ENCODE peak calls at places on chromosome 2, in seven cellular contexts. X is H1, P is IMR-90, G is H9, R is mesendoderm, O is mesenchymal stem cell, Z is trophoblast cell. M is an unnamed sample.

GRCh38 chr2:216474925-216475670 is 23.5 kb upstream of the RPL37A start:
- DNase-seq in X (no peak), P (no peak), G (no peak), R (no peak), O (no peak), Z (no peak), M (no peak)

GRCh38 chr2:147989809-147990403 is 30.6 kb downstream of the ORC4 start:
- DNase-seq in X (no peak), P (peak; percentile 72), G (no peak), R (peak; percentile 59), O (peak; percentile 68), Z (peak; percentile 55), M (no peak)

GRCh38 chr2:173299764-173300163 is 54.9 kb upstream of the CDCA7 start:
- DNase-seq in X (no peak), P (no peak), G (peak; percentile 43), R (peak; percentile 50), O (no peak), Z (peak; percentile 63), M (no peak)

GRCh38 chr2:88720399-88720798 is 28.9 kb downstream of the RPIA start:
- DNase-seq in X (no peak), P (no peak), G (no peak), R (no peak), O (no peak), Z (no peak), M (no peak)

GRCh38 chr2:119647440-119648169 is 31.4 kb upstream of the TMEM177 start:
- DNase-seq in X (no peak), P (peak; percentile 61), G (no peak), R (no peak), O (no peak), Z (no peak), M (no peak)

GRCh38 chr2:16622399-16622968 is 43.1 kb downstream of the CYRIA start:
- DNase-seq in X (no peak), P (peak; percentile 20), G (no peak), R (no peak), O (peak; percentile 76), Z (no peak), M (no peak)

GRCh38 chr2:17590342-17590911 is 49.9 kb downstream of the VSNL1 start:
- DNase-seq in X (no peak), P (no peak), G (no peak), R (no peak), O (no peak), Z (no peak), M (no peak)

GRCh38 chr2:233062447-233062842 is 2.3 kb downstream of the INPP5D start:
- DNase-seq in X (no peak), P (no peak), G (no peak), R (no peak), O (no peak), Z (no peak), M (no peak)

GRCh38 chr2:9210030-9210429 is 3.4 kb downstream of the ASAP2 start:
- DNase-seq in X (no peak), P (no peak), G (no peak), R (no peak), O (no peak), Z (no peak), M (no peak)

GRCh38 chr2:26982102-26982742 is 11.8 kb downstream of the MAPRE3 start:
- DNase-seq in X (no peak), P (peak; percentile 36), G (peak; percentile 42), R (peak; percentile 36), O (peak; percentile 17), Z (peak; percentile 36), M (no peak)
- H2BK5ac ChIP-seq in X (no peak overlapping the region), P (no peak overlapping the region), G (no peak overlapping the region), R (no peak overlapping the region), O (no peak overlapping the region), Z (no peak overlapping the region), M (no peak overlapping the region)

GRCh38 chr2:18930977-18931376 is 341.6 kb upstream of the NT5C1B start:
- DNase-seq in X (no peak), P (peak; percentile 37), G (no peak), R (no peak), O (no peak), Z (no peak), M (no peak)

GRCh38 chr2:18927525-18928232 is 338.3 kb upstream of the NT5C1B start:
- DNase-seq in X (no peak), P (no peak), G (no peak), R (no peak), O (no peak), Z (no peak), M (no peak)

GRCh38 chr2:18922276-18922675 is 332.9 kb upstream of the NT5C1B start:
- DNase-seq in X (no peak), P (peak; percentile 28), G (no peak), R (peak; percentile 22), O (no peak), Z (peak; percentile 13), M (no peak)

GRCh38 chr2:18926633-18927524 is 337.5 kb upstream of the NT5C1B start:
- DNase-seq in X (no peak), P (no peak), G (no peak), R (no peak), O (no peak), Z (no peak), M (no peak)

GRCh38 chr2:18924905-18925691 is 335.7 kb upstream of the NT5C1B start:
- DNase-seq in X (no peak), P (peak; percentile 94), G (no peak), R (peak; percentile 28), O (peak; percentile 65), Z (peak; percentile 10), M (no peak)
- H2BK120ac ChIP-seq in X (no peak overlapping the region), P (peak overlapping the region; percentile 10), G (no peak overlapping the region), R (no peak overlapping the region), O (no peak overlapping the region), Z (no peak overlapping the region), M (no peak overlapping the region)

DNA sequence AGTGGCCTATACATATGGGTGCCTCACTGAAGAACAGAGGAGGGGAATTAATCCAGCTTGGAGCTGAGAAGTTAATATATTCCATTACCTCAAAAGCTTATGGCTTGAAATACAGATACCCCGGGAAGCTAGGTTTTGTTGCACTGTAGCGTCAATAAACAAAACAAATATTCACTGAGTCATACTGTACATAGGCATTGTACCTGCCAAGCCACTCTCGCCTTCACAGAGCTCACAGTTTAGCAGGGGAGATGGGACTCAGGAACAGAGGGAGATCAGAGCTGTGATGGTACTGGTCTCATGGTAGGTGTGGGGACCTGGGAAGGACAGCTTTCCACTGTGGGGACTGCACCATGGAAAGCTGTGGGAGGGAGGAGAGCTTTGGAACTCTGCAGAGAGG is 111.2 kb upstream of the ST6GAL2 start:
- DNase-seq in X (no peak), P (no peak), G (no peak), R (no peak), O (no peak), Z (no peak), M (no peak)
- H2BK5ac ChIP-seq in X (no peak overlapping the region), P (no peak overlapping the region), G (no peak overlapping the region), R (no peak overlapping the region), O (no peak overlapping the region), Z (no peak overlapping the region), M (no peak overlapping the region)

DNA sequence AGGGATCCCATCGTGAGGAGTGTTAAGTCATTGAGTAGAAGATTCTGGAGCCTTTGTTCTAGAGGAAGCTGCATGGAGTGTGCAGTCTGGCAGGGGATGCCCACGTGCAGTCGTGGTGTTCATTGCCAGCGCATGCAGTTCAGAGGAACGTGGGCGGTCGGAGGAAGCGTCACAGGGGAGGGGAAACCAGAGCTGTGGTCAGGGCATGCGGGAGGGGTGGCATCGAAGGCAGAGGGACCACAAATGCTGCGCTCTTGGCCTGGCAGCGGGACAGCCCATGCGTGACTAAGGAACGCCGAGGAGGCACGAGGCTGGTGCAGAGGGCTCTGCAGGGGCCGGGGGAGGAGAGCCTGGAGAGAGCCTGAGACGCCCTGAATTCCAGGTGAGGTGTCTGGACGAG is 141.1 kb downstream of the KLHL29 start:
- DNase-seq in X (no peak), P (no peak), G (no peak), R (no peak), O (no peak), Z (no peak), M (no peak)
- H2BK120ac ChIP-seq in X (no peak overlapping the region), P (no peak overlapping the region), G (no peak overlapping the region), R (no peak overlapping the region), O (no peak overlapping the region), Z (no peak overlapping the region), M (no peak overlapping the region)

GRCh38 chr2:6806605-6807004 is 59.1 kb downstream of the CMPK2 start:
- DNase-seq in X (peak; percentile 57), P (no peak), G (peak; percentile 82), R (peak; percentile 80), O (no peak), Z (peak; percentile 80), M (no peak)
- H2BK5ac ChIP-seq in X (no peak overlapping the region), P (no peak overlapping the region), G (no peak overlapping the region), R (no peak overlapping the region), O (no peak overlapping the region), Z (no peak overlapping the region), M (no peak overlapping the region)

DNA sequence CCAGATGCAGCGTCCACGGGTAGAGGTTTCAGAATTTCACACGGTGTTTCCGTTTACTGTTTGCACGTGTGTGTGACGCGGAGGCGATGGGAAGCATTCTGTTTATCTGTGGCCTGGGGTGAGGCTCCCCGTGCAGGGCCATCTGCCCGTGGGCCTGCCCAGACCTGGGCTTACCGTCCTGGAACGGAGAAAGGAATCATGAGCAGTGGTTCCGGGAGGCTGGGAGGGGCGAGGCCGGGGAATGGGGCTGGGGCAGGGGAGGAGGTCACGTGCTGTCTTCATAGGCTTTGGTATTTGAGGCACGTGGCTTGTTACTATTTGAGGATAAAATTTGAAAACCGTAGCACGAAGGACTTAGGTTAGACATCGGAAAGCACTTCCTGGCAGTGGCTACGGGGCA is 77.9 kb downstream of the RTP5 start:
- DNase-seq in X (no peak), P (no peak), G (no peak), R (no peak), O (no peak), Z (no peak), M (no peak)
- H2BK120ac ChIP-seq in X (no peak overlapping the region), P (no peak overlapping the region), G (no peak overlapping the region), R (no peak overlapping the region), O (no peak overlapping the region), Z (no peak overlapping the region), M (no peak overlapping the region)

GRCh38 chr2:175854149-175854548 is 147.9 kb downstream of the LNPK start:
- DNase-seq in X (no peak), P (no peak), G (no peak), R (no peak), O (no peak), Z (no peak), M (no peak)

GRCh38 chr2:175855794-175856453 is 146.1 kb downstream of the LNPK start:
- DNase-seq in X (no peak), P (peak; percentile 45), G (no peak), R (peak; percentile 16), O (peak; percentile 34), Z (peak; percentile 33), M (no peak)

GRCh38 chr2:175855236-175855635 is 146.8 kb downstream of the LNPK start:
- DNase-seq in X (no peak), P (no peak), G (no peak), R (no peak), O (no peak), Z (no peak), M (no peak)

GRCh38 chr2:175853110-175853509 is 149.0 kb downstream of the LNPK start:
- DNase-seq in X (no peak), P (no peak), G (no peak), R (peak; percentile 21), O (no peak), Z (peak; percentile 22), M (no peak)

DNA sequence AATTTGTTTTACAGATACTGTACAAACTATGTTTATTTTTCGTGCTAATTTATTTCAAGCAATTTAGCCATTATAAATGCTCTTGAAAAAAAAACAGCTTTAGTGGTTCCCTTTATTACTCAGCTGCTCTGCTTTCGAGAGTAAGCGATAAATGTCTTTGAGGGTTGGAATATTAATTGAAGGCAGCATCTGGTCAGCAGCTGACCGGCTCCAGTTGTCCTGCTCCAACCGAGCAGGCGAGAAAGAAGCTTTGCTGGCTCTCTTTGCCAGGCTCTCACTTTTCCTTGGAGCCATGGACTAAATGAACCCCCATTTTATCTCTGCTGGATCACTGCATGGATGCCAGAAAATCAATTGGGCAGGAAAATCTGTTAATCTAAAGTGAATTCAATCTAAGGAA is 147.4 kb downstream of the LNPK start:
- DNase-seq in X (no peak), P (no peak), G (no peak), R (no peak), O (no peak), Z (no peak), M (no peak)
- H2BK5ac ChIP-seq in X (no peak overlapping the region), P (no peak overlapping the region), G (no peak overlapping the region), R (no peak overlapping the region), O (no peak overlapping the region), Z (no peak overlapping the region), M (no peak overlapping the region)

M was measured in neuronal stem cell.